ENCODE peak calls at places on chromosome 21, in four cellular contexts. A is IMR-90, C is sigmoid colon, S is left lung. R is an unnamed sample.

GRCh38 chr21:43911015-43911934 is 46.3 kb downstream of the AGPAT3 start:
- DNase-seq in A (no peak), C (peak; percentile 64), S (no peak), R (no peak)

GRCh38 chr21:16081304-16081703 is 351.5 kb downstream of the USP25 start:
- DNase-seq in A (no peak), C (no peak), S (no peak), R (no peak)

GRCh38 chr21:38293113-38293512 is 36.3 kb downstream of the KCNJ15 start:
- DNase-seq in A (no peak), C (no peak), S (no peak), R (no peak)

GRCh38 chr21:41511858-41512257 is 3.9 kb upstream of the TMPRSS2 start:
- DNase-seq in A (no peak), C (no peak), S (no peak), R (no peak)

GRCh38 chr21:42213082-42213774 is 5.7 kb upstream of the ABCG1 start:
- DNase-seq in A (no peak), C (no peak), S (no peak), R (no peak)

GRCh38 chr21:16590658-16591057 is 860.9 kb downstream of the USP25 start:
- DNase-seq in A (no peak), C (no peak), S (no peak), R (no peak)

GRCh38 chr21:16522512-16522911 is 792.7 kb downstream of the USP25 start:
- DNase-seq in A (peak; percentile 83), C (no peak), S (no peak), R (no peak)

GRCh38 chr21:38802050-38803026 is 3.4 kb upstream of the ETS2 start:
- DNase-seq in A (peak; percentile 57), C (no peak), S (no peak), R (no peak)

GRCh38 chr21:45138199-45139002 is 64.0 kb downstream of the ADARB1 start:
- DNase-seq in A (peak; percentile 67), C (peak; percentile 85), S (peak; percentile 87), R (no peak)

GRCh38 chr21:32412162-32412997 is at the start of gene EVA1C:
- DNase-seq in A (peak; percentile 30), C (peak; percentile 88), S (peak; percentile 88), R (peak; percentile 43)

GRCh38 chr21:20971296-20971921 is 26.8 kb upstream of the NCAM2 start:
- DNase-seq in A (peak; percentile 60), C (peak; percentile 66), S (no peak), R (peak; percentile 19)

GRCh38 chr21:43816611-43817071 is 27.3 kb downstream of the RRP1 start:
- DNase-seq in A (no peak), C (no peak), S (peak; percentile 62), R (no peak)

GRCh38 chr21:45260191-45260795 is 27.4 kb downstream of the POFUT2 start:
- DNase-seq in A (no peak), C (no peak), S (no peak), R (no peak)

GRCh38 chr21:40300300-40300699 is 433.1 kb downstream of the PCP4 start:
- DNase-seq in A (no peak), C (no peak), S (no peak), R (no peak)

GRCh38 chr21:32733356-32733755 is 5.5 kb upstream of the SYNJ1 start:
- DNase-seq in A (no peak), C (no peak), S (no peak), R (no peak)

GRCh38 chr21:37101384-37101783 is 28.3 kb downstream of the TTC3 start:
- DNase-seq in A (peak; percentile 36), C (no peak), S (no peak), R (no peak)

GRCh38 chr21:42991992-42992740 is 17.8 kb downstream of the PKNOX1 start:
- DNase-seq in A (peak; percentile 97), C (peak; percentile 96), S (no peak), R (no peak)

GRCh38 chr21:45253180-45253579 is 34.5 kb downstream of the POFUT2 start:
- DNase-seq in A (peak; percentile 39), C (no peak), S (no peak), R (no peak)

GRCh38 chr21:40567511-40567910 is 279.4 kb downstream of the DSCAM start:
- DNase-seq in A (no peak), C (no peak), S (no peak), R (no peak)

GRCh38 chr21:45939521-45940045 is 42.0 kb upstream of the COL6A1 start:
- DNase-seq in A (no peak), C (no peak), S (peak; percentile 76), R (no peak)

GRCh38 chr21:32562426-32562825 is 22.9 kb downstream of the TCP10L start:
- DNase-seq in A (peak; percentile 83), C (no peak), S (no peak), R (no peak)

GRCh38 chr21:41168391-41169257 is 664 bp downstream of the BACE2 start:
- DNase-seq in A (peak; percentile 68), C (peak; percentile 90), S (peak; percentile 80), R (no peak)

GRCh38 chr21:44710294-44710665 is 1.1 kb downstream of the TSPEAR start:
- DNase-seq in A (no peak), C (no peak), S (no peak), R (no peak)

GRCh38 chr21:45336535-45336810 is 48.8 kb upstream of the POFUT2 start:
- DNase-seq in A (no peak), C (peak; percentile 50), S (no peak), R (no peak)

GRCh38 chr21:36337099-36337509 is 17.1 kb downstream of the MORC3 start:
- DNase-seq in A (peak; percentile 78), C (no peak), S (no peak), R (no peak)

GRCh38 chr21:43370888-43371570 is 55.9 kb downstream of the SIK1 start:
- DNase-seq in A (no peak), C (no peak), S (no peak), R (no peak)

GRCh38 chr21:39155578-39155977 is 27.7 kb downstream of the PSMG1 start:
- DNase-seq in A (no peak), C (no peak), S (no peak), R (no peak)

GRCh38 chr21:30480145-30480544 is at the start of gene KRTAP19-1:
- DNase-seq in A (no peak), C (no peak), S (no peak), R (no peak)

GRCh38 chr21:8993284-8993942 is 1528.0 kb upstream of the TPTE start:
- DNase-seq in A (no peak), C (no peak), S (no peak), R (no peak)

GRCh38 chr21:34968414-34969333 is 80.4 kb downstream of the RUNX1 start:
- DNase-seq in A (no peak), C (no peak), S (no peak), R (no peak)

GRCh38 chr21:32545948-32546441 is 39.3 kb downstream of the TCP10L start:
- DNase-seq in A (peak; percentile 47), C (no peak), S (no peak), R (no peak)

GRCh38 chr21:43933680-43934079 is 68.7 kb downstream of the AGPAT3 start:
- DNase-seq in A (no peak), C (no peak), S (peak; percentile 67), R (no peak)

GRCh38 chr21:38323721-38324591 is 67.2 kb downstream of the KCNJ15 start:
- DNase-seq in A (peak; percentile 94), C (no peak), S (no peak), R (no peak)

GRCh38 chr21:42531771-42532170 is 18.1 kb downstream of the SLC37A1 start:
- DNase-seq in A (no peak), C (peak; percentile 57), S (no peak), R (no peak)

DNA sequence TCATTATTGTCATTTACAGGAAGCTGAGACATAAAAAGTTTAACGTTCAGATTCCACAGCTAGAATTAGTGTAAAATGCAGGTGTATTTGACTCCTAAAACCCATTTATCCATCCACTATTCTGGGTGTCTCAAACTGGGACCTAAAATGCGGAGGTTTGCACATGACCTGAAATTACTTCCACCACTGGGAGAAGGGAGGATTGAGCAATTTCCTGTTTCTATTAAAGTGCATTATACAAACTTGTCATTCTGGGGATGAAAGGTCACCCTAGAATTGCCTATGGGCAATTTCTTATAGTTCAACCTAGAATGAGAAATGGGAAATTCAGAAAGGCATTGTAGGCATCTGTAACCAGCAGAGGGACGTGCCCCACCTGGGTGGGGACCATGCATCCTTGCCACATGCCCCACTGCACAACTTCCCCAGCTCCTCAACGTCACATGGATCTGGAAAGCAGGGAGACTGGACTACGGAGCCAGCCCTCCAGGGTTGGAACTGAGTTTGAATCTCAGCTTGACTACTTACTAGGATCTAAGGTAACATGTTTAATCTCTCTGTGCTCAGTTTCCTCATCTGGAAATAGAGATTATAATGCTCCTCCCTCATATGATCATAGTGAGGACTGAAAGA is 47.0 kb downstream of the MRPL39 start:
- DNase-seq in A (no peak), C (no peak), S (no peak), R (no peak)
- TF ChIP-seq CTCF in A (no peak), C (no peak), S (no peak), R (no peak)

DNA sequence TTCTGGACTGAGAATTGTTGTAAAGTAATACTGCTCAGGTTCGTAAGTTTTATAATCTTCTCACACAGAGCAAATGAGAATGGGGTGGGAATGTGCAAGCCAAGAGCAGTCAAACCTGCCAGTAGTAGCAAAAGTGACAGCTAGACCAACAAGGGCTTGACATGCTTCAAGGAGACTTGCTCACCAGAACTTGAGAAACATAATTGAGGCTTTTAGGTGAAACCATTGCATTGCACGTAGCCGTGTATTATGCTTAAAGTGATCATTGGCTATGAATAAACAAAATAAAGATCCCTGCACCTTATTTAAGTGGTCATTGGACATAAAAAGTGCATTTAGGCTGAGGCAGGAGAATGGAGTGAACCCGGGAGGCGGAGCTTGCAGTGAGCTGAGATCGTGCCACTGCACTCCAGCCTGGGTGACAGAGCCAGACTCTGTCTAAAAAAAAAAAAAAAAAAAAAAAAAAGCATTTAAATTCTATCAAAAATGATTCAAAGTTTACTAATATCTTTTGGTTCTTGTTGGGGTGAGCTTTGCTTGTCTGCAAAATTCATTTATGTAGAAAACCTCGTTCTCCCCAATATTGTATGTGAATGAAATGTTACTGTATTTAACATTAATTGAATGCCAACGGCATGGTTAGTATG is 11.8 kb upstream of the CCT8 start:
- DNase-seq in A (no peak), C (no peak), S (no peak), R (no peak)
- H3K4me3 ChIP-seq in A (no peak overlapping the region), C (no peak overlapping the region), S (no peak overlapping the region), R (no peak overlapping the region)

GRCh38 chr21:33924079-33924765 is 8.6 kb upstream of the ATP5PO start:
- DNase-seq in A (peak; percentile 72), C (peak; percentile 93), S (peak; percentile 94), R (peak; percentile 90)

GRCh38 chr21:33924766-33925100 is 9.1 kb upstream of the ATP5PO start:
- DNase-seq in A (no peak), C (no peak), S (no peak), R (no peak)
- H3K27ac ChIP-seq in A (no peak overlapping the region), C (no peak overlapping the region), S (no peak overlapping the region), R (peak overlapping the region; percentile 96)

DNA sequence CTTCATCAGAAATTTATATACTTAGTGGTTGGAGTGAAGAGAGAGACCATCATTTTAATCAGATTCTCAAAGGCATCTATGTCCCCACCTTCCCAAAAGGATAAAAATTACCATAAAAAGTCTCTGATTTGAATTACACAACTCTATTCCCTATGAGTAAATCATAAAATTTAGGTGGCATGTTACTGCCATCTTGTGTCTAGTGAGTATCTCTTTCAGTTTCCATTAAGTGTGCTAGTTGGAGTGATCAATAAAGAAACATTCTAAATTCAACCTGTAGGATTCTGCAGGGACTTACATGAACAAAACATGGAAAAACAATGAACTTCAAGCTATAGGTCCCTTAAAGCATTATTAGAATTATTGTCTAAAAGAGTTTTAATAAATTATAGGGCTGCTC is 655.4 kb downstream of the LTN1 start:
- DNase-seq in A (peak; percentile 78), C (no peak), S (no peak), R (no peak)
- TF ChIP-seq CTCF in A (peak; percentile 56), C (no peak), S (peak; percentile 36), R (peak; percentile 71)